ENCODE peak calls at places on chromosomes 16 and 17, in five cellular contexts. One of them, this sample, is unnamed. For H3K4me1, the result is how much of the 10 kb centered on the place peaks cover.

GRCh38 chr17:57486416-57486815 is 230.1 kb downstream of the MSI2 start:
- DNase-seq in pancreas: no peak
- DNase-seq in heart left ventricle: no peak
- DNase-seq in endothelial cell of umbilical vein: peak
- DNase-seq in NT2/D1: no peak
- DNase-seq in this sample: peak

GRCh38 chr17:28147026-28147425 is 104.5 kb downstream of the NLK start:
- DNase-seq in pancreas: no peak
- DNase-seq in heart left ventricle: no peak
- DNase-seq in endothelial cell of umbilical vein: peak
- DNase-seq in NT2/D1: no peak
- DNase-seq in this sample: peak

GRCh38 chr17:30212750-30213149 is 22.7 kb downstream of the SLC6A4 start:
- DNase-seq in pancreas: no peak
- DNase-seq in heart left ventricle: no peak
- DNase-seq in endothelial cell of umbilical vein: no peak
- DNase-seq in NT2/D1: no peak
- DNase-seq in this sample: no peak

GRCh38 chr16:74297296-74297665 is 667 bp downstream of the PSMD7 start:
- DNase-seq in pancreas: no peak
- DNase-seq in heart left ventricle: no peak
- DNase-seq in endothelial cell of umbilical vein: peak
- DNase-seq in NT2/D1: no peak
- DNase-seq in this sample: peak

GRCh38 chr16:70160388-70160787 is 13.2 kb upstream of the CLEC18C start:
- DNase-seq in pancreas: no peak
- DNase-seq in heart left ventricle: no peak
- DNase-seq in endothelial cell of umbilical vein: no peak
- DNase-seq in NT2/D1: no peak
- DNase-seq in this sample: no peak

GRCh38 chr17:19284005-19284959 is 47.1 kb downstream of the EPN2 start:
- DNase-seq in pancreas: no peak
- DNase-seq in heart left ventricle: no peak
- DNase-seq in endothelial cell of umbilical vein: peak
- DNase-seq in NT2/D1: no peak
- DNase-seq in this sample: no peak

GRCh38 chr16:50696575-50697420 is 3.4 kb downstream of the NOD2 start:
- DNase-seq in pancreas: peak
- DNase-seq in heart left ventricle: peak
- DNase-seq in endothelial cell of umbilical vein: no peak
- DNase-seq in NT2/D1: no peak
- DNase-seq in this sample: peak

GRCh38 chr16:8649829-8650554 is 24.4 kb upstream of the ABAT start:
- DNase-seq in pancreas: no peak
- DNase-seq in heart left ventricle: no peak
- DNase-seq in endothelial cell of umbilical vein: no peak
- DNase-seq in NT2/D1: no peak
- DNase-seq in this sample: no peak

GRCh38 chr17:63039899-63040602 is 74.0 kb downstream of the TANC2 start:
- DNase-seq in pancreas: no peak
- DNase-seq in heart left ventricle: no peak
- DNase-seq in endothelial cell of umbilical vein: peak
- DNase-seq in NT2/D1: no peak
- DNase-seq in this sample: peak

GRCh38 chr17:31251618-31252328 is 45.3 kb downstream of the OMG start:
- DNase-seq in pancreas: no peak
- DNase-seq in heart left ventricle: no peak
- DNase-seq in endothelial cell of umbilical vein: no peak
- DNase-seq in NT2/D1: no peak
- DNase-seq in this sample: no peak

GRCh38 chr16:59878999-59879398 is 1144.9 kb upstream of the GOT2 start:
- DNase-seq in pancreas: no peak
- DNase-seq in heart left ventricle: no peak
- DNase-seq in endothelial cell of umbilical vein: no peak
- DNase-seq in NT2/D1: no peak
- DNase-seq in this sample: no peak

GRCh38 chr17:40095944-40096791 is 4.2 kb downstream of the NR1D1 start:
- DNase-seq in pancreas: no peak
- DNase-seq in heart left ventricle: peak
- DNase-seq in endothelial cell of umbilical vein: no peak
- DNase-seq in NT2/D1: no peak
- DNase-seq in this sample: no peak

DNA sequence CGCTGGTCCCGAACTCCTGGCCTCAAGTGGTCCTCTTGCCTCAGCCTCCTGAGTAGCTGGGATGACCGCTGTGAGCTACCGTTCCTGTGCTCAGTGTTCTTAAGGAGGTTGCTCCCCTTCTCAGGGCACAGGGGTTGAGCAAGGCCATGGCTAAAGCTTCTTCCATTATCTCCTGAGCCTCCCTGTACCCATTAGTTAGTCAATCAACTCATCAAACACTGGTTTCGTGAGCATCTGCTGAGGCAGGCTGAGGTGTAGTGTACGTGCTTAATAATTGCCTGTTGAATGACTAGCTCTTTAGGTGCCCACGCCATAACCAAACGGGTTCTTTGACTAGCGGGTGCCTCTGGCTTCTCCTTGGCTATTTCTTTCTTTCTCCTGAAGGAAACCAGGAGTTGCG is 11.7 kb downstream of the SGCA start:
- DNase-seq in pancreas: no peak
- DNase-seq in heart left ventricle: no peak
- DNase-seq in endothelial cell of umbilical vein: no peak
- DNase-seq in NT2/D1: no peak
- DNase-seq in this sample: no peak
- H3K4me1 ChIP-seq in pancreas: under half
- H3K4me1 ChIP-seq in heart left ventricle: under half
- H3K4me1 ChIP-seq in endothelial cell of umbilical vein: under half
- H3K4me1 ChIP-seq in NT2/D1: under half
- H3K4me1 ChIP-seq in this sample: under half

GRCh38 chr16:58417035-58417434 is 24.8 kb downstream of the GINS3 start:
- DNase-seq in pancreas: no peak
- DNase-seq in heart left ventricle: no peak
- DNase-seq in endothelial cell of umbilical vein: no peak
- DNase-seq in NT2/D1: no peak
- DNase-seq in this sample: no peak

GRCh38 chr16:58419241-58420012 is 27.2 kb downstream of the GINS3 start:
- DNase-seq in pancreas: no peak
- DNase-seq in heart left ventricle: no peak
- DNase-seq in endothelial cell of umbilical vein: no peak
- DNase-seq in NT2/D1: peak
- DNase-seq in this sample: no peak

GRCh38 chr16:58418026-58418425 is 25.8 kb downstream of the GINS3 start:
- DNase-seq in pancreas: no peak
- DNase-seq in heart left ventricle: no peak
- DNase-seq in endothelial cell of umbilical vein: no peak
- DNase-seq in NT2/D1: no peak
- DNase-seq in this sample: no peak

GRCh38 chr16:58417600-58417999 is 25.3 kb downstream of the GINS3 start:
- DNase-seq in pancreas: no peak
- DNase-seq in heart left ventricle: peak
- DNase-seq in endothelial cell of umbilical vein: no peak
- DNase-seq in NT2/D1: no peak
- DNase-seq in this sample: no peak

DNA sequence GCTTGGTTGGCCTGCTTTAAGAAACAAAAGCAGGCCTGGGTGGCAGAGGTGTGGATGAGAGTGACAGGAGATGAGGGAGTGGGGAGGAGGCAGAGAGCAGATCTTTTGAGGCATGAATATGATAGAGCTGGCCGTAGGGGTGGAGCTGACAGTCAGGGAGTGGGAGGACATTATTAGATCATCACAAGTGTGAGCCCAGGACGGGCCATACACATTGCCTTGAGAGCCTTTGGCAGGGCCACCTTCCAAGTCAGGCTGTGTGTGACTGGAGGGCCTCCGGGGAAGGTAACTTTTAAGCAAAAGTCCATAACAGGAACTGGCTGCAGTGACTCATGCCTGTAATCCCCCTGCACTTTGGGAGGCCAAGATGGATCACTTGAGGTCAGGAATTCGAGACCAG is 26.3 kb downstream of the GINS3 start:
- DNase-seq in pancreas: no peak
- DNase-seq in heart left ventricle: peak
- DNase-seq in endothelial cell of umbilical vein: peak
- DNase-seq in NT2/D1: no peak
- DNase-seq in this sample: peak
- H3K4me1 ChIP-seq in pancreas: under half
- H3K4me1 ChIP-seq in heart left ventricle: under half
- H3K4me1 ChIP-seq in endothelial cell of umbilical vein: under half
- H3K4me1 ChIP-seq in NT2/D1: under half
- H3K4me1 ChIP-seq in this sample: under half

GRCh38 chr17:81328489-81328888 is 33.4 kb upstream of the SLC38A10 start:
- DNase-seq in pancreas: no peak
- DNase-seq in heart left ventricle: no peak
- DNase-seq in endothelial cell of umbilical vein: no peak
- DNase-seq in NT2/D1: no peak
- DNase-seq in this sample: no peak

GRCh38 chr17:81325057-81325973 is 30.2 kb upstream of the SLC38A10 start:
- DNase-seq in pancreas: no peak
- DNase-seq in heart left ventricle: no peak
- DNase-seq in endothelial cell of umbilical vein: no peak
- DNase-seq in NT2/D1: no peak
- DNase-seq in this sample: no peak

GRCh38 chr17:81323411-81323868 is 28.3 kb upstream of the SLC38A10 start:
- DNase-seq in pancreas: no peak
- DNase-seq in heart left ventricle: no peak
- DNase-seq in endothelial cell of umbilical vein: no peak
- DNase-seq in NT2/D1: no peak
- DNase-seq in this sample: no peak

GRCh38 chr17:81324177-81324905 is 29.2 kb upstream of the SLC38A10 start:
- DNase-seq in pancreas: no peak
- DNase-seq in heart left ventricle: no peak
- DNase-seq in endothelial cell of umbilical vein: no peak
- DNase-seq in NT2/D1: no peak
- DNase-seq in this sample: no peak

DNA sequence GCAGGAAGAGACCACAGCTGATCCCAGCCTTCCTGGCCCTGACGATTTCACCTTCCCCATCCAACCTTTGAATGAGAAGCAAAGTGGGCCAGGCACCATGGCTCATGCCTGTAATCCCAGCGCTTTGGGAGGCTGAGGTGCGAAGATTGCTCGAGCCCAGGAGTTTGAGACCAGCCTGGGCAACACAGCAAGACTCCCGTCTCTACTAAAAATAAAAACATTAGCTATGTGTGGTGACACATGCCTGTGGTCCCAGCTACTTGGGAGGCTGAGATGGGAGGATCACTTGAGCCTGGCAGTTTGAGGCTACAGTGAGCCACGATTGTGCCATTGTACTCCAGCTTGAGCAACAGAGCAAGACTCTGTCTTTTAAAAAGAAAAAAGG is 30.9 kb upstream of the SLC38A10 start:
- DNase-seq in pancreas: no peak
- DNase-seq in heart left ventricle: no peak
- DNase-seq in endothelial cell of umbilical vein: no peak
- DNase-seq in NT2/D1: no peak
- DNase-seq in this sample: no peak
- H3K4me1 ChIP-seq in pancreas: under half
- H3K4me1 ChIP-seq in heart left ventricle: half or more
- H3K4me1 ChIP-seq in endothelial cell of umbilical vein: under half
- H3K4me1 ChIP-seq in NT2/D1: under half
- H3K4me1 ChIP-seq in this sample: under half

DNA sequence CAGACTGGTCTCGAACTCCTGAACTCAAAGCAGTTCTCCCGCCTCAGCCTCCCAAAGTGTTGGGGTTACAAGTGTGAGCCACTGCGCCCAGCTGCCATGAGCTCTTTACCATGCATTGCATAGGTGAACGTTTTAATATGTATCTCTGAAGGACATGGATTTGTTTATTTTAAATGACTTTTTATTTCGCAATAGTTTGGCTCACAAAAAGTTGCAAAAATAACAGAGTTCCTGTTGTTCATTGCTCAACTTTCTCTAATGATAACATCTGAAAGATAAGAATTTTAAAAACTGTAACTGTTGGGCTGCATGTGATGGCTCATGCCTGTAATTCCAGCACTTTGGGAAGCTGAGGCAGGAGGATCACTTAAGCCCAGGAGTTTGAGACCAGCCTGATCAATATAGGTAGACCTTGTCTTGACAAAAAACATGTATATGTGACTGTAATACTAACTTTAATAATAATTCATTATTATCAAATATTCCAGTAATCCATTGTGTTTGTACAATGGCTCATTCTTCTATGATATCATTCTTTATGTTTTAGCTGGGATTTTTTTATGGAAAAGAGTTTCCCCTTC is 80.1 kb downstream of the ABCC1 start:
- DNase-seq in pancreas: no peak
- DNase-seq in heart left ventricle: no peak
- DNase-seq in endothelial cell of umbilical vein: peak
- DNase-seq in NT2/D1: no peak
- DNase-seq in this sample: peak
- H3K4me1 ChIP-seq in pancreas: under half
- H3K4me1 ChIP-seq in heart left ventricle: half or more
- H3K4me1 ChIP-seq in endothelial cell of umbilical vein: under half
- H3K4me1 ChIP-seq in NT2/D1: under half
- H3K4me1 ChIP-seq in this sample: under half

DNA sequence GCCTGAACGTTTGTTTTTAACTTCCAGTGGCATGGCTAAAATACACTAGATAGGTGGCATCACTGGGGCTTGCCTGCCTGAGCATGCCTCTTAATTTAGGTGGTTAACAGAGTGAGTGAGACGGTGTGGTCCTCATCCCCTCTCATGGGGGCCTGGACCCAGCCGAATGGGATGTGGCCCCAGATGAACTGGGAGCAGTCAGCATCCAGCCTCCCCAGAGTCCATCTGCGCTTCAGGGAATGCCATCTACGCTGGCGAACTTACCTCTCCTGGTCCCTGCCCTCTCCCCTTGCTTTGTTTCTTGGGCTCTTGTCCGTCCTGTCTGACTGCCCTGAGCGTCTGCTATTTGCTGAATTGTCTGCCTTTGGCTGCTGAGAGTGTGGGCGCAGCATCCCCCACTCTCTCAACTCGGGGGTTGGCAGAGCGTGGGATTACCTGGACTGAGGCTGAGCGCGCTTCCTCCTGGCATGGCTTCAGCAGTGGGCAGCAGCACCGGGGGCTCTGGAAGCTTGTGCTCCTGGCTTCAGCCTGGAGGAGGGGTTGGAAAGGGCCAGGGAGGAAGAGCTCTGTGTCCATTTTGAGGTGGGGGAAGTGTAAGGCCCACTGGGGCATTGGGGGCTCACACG is 2.1 kb downstream of the RAB40C start:
- DNase-seq in pancreas: peak
- DNase-seq in heart left ventricle: no peak
- DNase-seq in endothelial cell of umbilical vein: no peak
- DNase-seq in NT2/D1: no peak
- DNase-seq in this sample: no peak
- H3K4me1 ChIP-seq in pancreas: half or more
- H3K4me1 ChIP-seq in heart left ventricle: half or more
- H3K4me1 ChIP-seq in endothelial cell of umbilical vein: under half
- H3K4me1 ChIP-seq in NT2/D1: under half
- H3K4me1 ChIP-seq in this sample: under half

GRCh38 chr17:45129426-45129939 is 2.8 kb downstream of the PLCD3 start:
- DNase-seq in pancreas: no peak
- DNase-seq in heart left ventricle: peak
- DNase-seq in endothelial cell of umbilical vein: no peak
- DNase-seq in NT2/D1: no peak
- DNase-seq in this sample: no peak
- H3K4me1 ChIP-seq in pancreas: under half
- H3K4me1 ChIP-seq in heart left ventricle: half or more
- H3K4me1 ChIP-seq in endothelial cell of umbilical vein: under half
- H3K4me1 ChIP-seq in NT2/D1: under half
- H3K4me1 ChIP-seq in this sample: under half

This sample was measured in fibroblast of lung.